ENCODE peak calls at places on chromosomes 1 and 21, in ten cellular contexts. D is GM03348; I is fibroblast of the conjunctiva; G is memory B cell; W is activated naive CD4-positive, alpha-beta T cell treated with anti-CD3 and anti-CD28 coated beads, Interleukin-2, amount 50 U/mL, for 72 hours; V is AG09309; M is RPMI8226; Y is anterior cingulate cortex; R is NCI-H2081; Q is AG08396. Z is an unnamed sample.

GRCh38 chr1:203304919-203305808 is at the start of gene BTG2:
- DNase-seq in G (peak), Q (peak), R (peak), V (no peak), M (peak), Y (peak), D (peak), I (peak), W (peak), Z (peak)

GRCh38 chr1:35718492-35719336 is at the start of gene C1orf216:
- DNase-seq in V (peak), M (peak), G (peak), I (peak), W (peak), Q (peak), R (peak), D (peak), Y (peak), Z (peak)

GRCh38 chr1:74368335-74368734 is 133.1 kb downstream of the TNNI3K start:
- DNase-seq in V (no peak), Y (no peak), G (no peak), Q (peak), M (no peak), D (no peak), I (no peak), W (no peak), R (no peak), Z (no peak)

GRCh38 chr1:179101566-179101965 is 19.7 kb downstream of the TOR3A start:
- DNase-seq in Y (no peak), V (no peak), M (no peak), D (no peak), Q (no peak), I (no peak), W (no peak), R (no peak), G (no peak), Z (no peak)

GRCh38 chr1:109315288-109315687 is 8.5 kb upstream of the MYBPHL start:
- DNase-seq in I (no peak), G (no peak), R (no peak), M (no peak), V (no peak), Q (no peak), W (no peak), Y (no peak), D (no peak), Z (no peak)

GRCh38 chr21:25952306-25952705 is 217.5 kb downstream of the GABPA start:
- DNase-seq in Y (no peak), G (no peak), I (no peak), D (no peak), W (no peak), M (no peak), Q (no peak), R (no peak), V (no peak), Z (no peak)

GRCh38 chr1:1118011-1118892 is 2.4 kb upstream of the C1orf159 start:
- DNase-seq in V (no peak), I (no peak), W (peak), Q (no peak), D (no peak), Y (no peak), G (no peak), R (no peak), M (no peak), Z (no peak)

GRCh38 chr1:154609398-154610380 is 1.7 kb upstream of the ADAR start:
- DNase-seq in G (no peak), D (no peak), R (peak), I (no peak), Y (no peak), V (no peak), Q (no peak), W (peak), M (peak), Z (peak)

GRCh38 chr1:227789881-227790400 is 25.5 kb upstream of the PRSS38 start:
- DNase-seq in Y (no peak), W (no peak), M (no peak), Q (no peak), D (peak), V (no peak), G (no peak), I (no peak), R (no peak), Z (no peak)

GRCh38 chr1:47388548-47389238 is 27.4 kb upstream of the FOXE3 start:
- DNase-seq in R (peak), G (peak), D (peak), V (no peak), I (peak), W (no peak), M (peak), Y (peak), Q (peak), Z (peak)

GRCh38 chr1:179708434-179709195 is 34.5 kb upstream of the FAM163A start:
- DNase-seq in Y (no peak), W (no peak), D (no peak), R (no peak), V (no peak), Q (no peak), M (no peak), I (no peak), G (no peak), Z (no peak)

GRCh38 chr1:11285883-11286734 is 13.1 kb downstream of the UBIAD1 start:
- DNase-seq in R (no peak), I (no peak), V (no peak), Q (no peak), W (no peak), D (peak), G (no peak), M (no peak), Y (no peak), Z (no peak)

GRCh38 chr1:205512059-205513045 is 7.9 kb downstream of the CDK18 start:
- DNase-seq in R (no peak), D (no peak), V (no peak), G (no peak), I (no peak), Q (no peak), W (no peak), Y (peak), M (no peak), Z (no peak)

GRCh38 chr1:183048087-183049085 is 25.2 kb downstream of the LAMC1 start:
- DNase-seq in G (no peak), M (peak), I (no peak), R (no peak), D (no peak), Q (no peak), V (no peak), W (no peak), Y (no peak), Z (no peak)

GRCh38 chr1:33299461-33300155 is 21.3 kb downstream of the A3GALT2 start:
- DNase-seq in G (no peak), M (no peak), Y (no peak), Q (no peak), R (no peak), V (no peak), W (peak), I (no peak), D (no peak), Z (no peak)

GRCh38 chr1:15736035-15736665 is at the start of gene SLC25A34:
- DNase-seq in V (no peak), Q (no peak), M (no peak), Y (no peak), R (peak), W (no peak), I (no peak), G (no peak), D (no peak), Z (no peak)

GRCh38 chr1:1678581-1679380 is 13.8 kb downstream of the SLC35E2B start:
- DNase-seq in Y (no peak), R (no peak), W (no peak), Q (no peak), V (no peak), D (no peak), G (peak), I (no peak), M (peak), Z (no peak)

GRCh38 chr1:232046531-232047283 is 420.1 kb downstream of the DISC1 start:
- DNase-seq in I (no peak), M (no peak), Y (no peak), V (no peak), G (no peak), W (no peak), R (no peak), D (no peak), Q (no peak), Z (no peak)

GRCh38 chr1:76425843-76426145 is 351.2 kb downstream of the ST6GALNAC3 start:
- DNase-seq in Y (no peak), W (no peak), M (no peak), R (no peak), I (peak), G (no peak), D (no peak), Q (no peak), V (no peak), Z (no peak)

GRCh38 chr1:155128755-155129473 is 1.2 kb downstream of the EFNA1 start:
- DNase-seq in W (no peak), D (no peak), I (no peak), M (no peak), G (no peak), R (peak), V (no peak), Y (peak), Q (no peak), Z (no peak)

GRCh38 chr1:168271636-168272035 is 9.0 kb upstream of the TBX19 start:
- DNase-seq in I (no peak), Y (no peak), R (no peak), G (no peak), V (no peak), W (no peak), Q (no peak), D (no peak), M (no peak), Z (no peak)

GRCh38 chr1:237448042-237448441 is 406.1 kb downstream of the RYR2 start:
- DNase-seq in D (no peak), M (no peak), Q (no peak), V (no peak), G (no peak), I (no peak), R (no peak), Y (no peak), W (no peak), Z (no peak)

GRCh38 chr1:14894811-14895524 is 258.6 kb upstream of the TMEM51 start:
- DNase-seq in R (no peak), Q (no peak), Y (no peak), I (no peak), M (no peak), V (no peak), D (peak), W (no peak), G (no peak), Z (no peak)

GRCh38 chr1:91759076-91759475 is 126.9 kb downstream of the TGFBR3 start:
- DNase-seq in W (no peak), Y (no peak), I (no peak), R (no peak), G (no peak), D (no peak), V (no peak), M (no peak), Q (no peak), Z (no peak)

GRCh38 chr1:197598935-197599334 is 176.3 kb downstream of the DENND1B start:
- DNase-seq in V (no peak), G (no peak), I (no peak), M (no peak), Y (no peak), R (peak), D (no peak), Q (no peak), W (no peak), Z (no peak)

GRCh38 chr1:229058111-229058551 is 212.8 kb upstream of the RAB4A start:
- DNase-seq in D (no peak), W (no peak), I (no peak), G (no peak), V (no peak), Y (no peak), M (peak), Q (no peak), R (peak), Z (no peak)

Z was measured in DND-41.